ENCODE peak calls at places on chromosomes 16 and 17, in ten cellular contexts. R is nephron progenitor cell, W is astrocyte, G is heart right ventricle, K is endothelial cell, F is AG04449, S is neural crest cell, B is sigmoid colon, P is neural progenitor cell, N is RWPE2. I is an unnamed sample.

GRCh38 chr17:78268960-78269892 is 37.8 kb downstream of the TMEM235 start:
- DNase-seq in R (peak; percentile 54), W (peak; percentile 71), G (no peak), K (no peak), F (no peak), S (no peak), B (no peak), P (peak; percentile 43), N (peak; percentile 66), I (no peak)

GRCh38 chr17:65430209-65430833 is 131.1 kb downstream of the AXIN2 start:
- DNase-seq in R (no peak), W (no peak), G (peak; percentile 4), K (no peak), F (no peak), S (no peak), B (no peak), P (no peak), N (no peak), I (no peak)

GRCh38 chr17:32495347-32496253 is 8.8 kb downstream of the CDK5R1 start:
- DNase-seq in R (peak; percentile 38), W (peak; percentile 45), G (peak; percentile 47), K (no peak), F (no peak), S (no peak), B (peak; percentile 64), P (peak; percentile 15), N (no peak), I (no peak)

GRCh38 chr17:13256545-13256944 is 238.7 kb upstream of the ELAC2 start:
- DNase-seq in R (no peak), W (no peak), G (no peak), K (no peak), F (no peak), S (no peak), B (no peak), P (no peak), N (no peak), I (no peak)

GRCh38 chr17:7557147-7557764 is 1.3 kb upstream of the TNFSF13 start:
- DNase-seq in R (no peak), W (no peak), G (no peak), K (no peak), F (no peak), S (no peak), B (no peak), P (no peak), N (no peak), I (no peak)

GRCh38 chr17:77728022-77728671 is 230.4 kb upstream of the TNRC6C start:
- DNase-seq in R (no peak), W (no peak), G (peak; percentile 73), K (no peak), F (no peak), S (no peak), B (no peak), P (no peak), N (peak; percentile 34), I (no peak)

GRCh38 chr16:27098366-27099050 is 31.8 kb downstream of the C16orf82 start:
- DNase-seq in R (no peak), W (no peak), G (no peak), K (no peak), F (no peak), S (no peak), B (no peak), P (no peak), N (no peak), I (no peak)

GRCh38 chr17:2854662-2855061 is 58.4 kb downstream of the RAP1GAP2 start:
- DNase-seq in R (no peak), W (no peak), G (peak; percentile 49), K (peak; percentile 13), F (no peak), S (no peak), B (no peak), P (no peak), N (no peak), I (no peak)

GRCh38 chr17:68260051-68260762 is 12.4 kb downstream of the AMZ2 start:
- DNase-seq in R (no peak), W (peak; percentile 14), G (no peak), K (no peak), F (no peak), S (no peak), B (no peak), P (no peak), N (no peak), I (no peak)

GRCh38 chr17:61897548-61898180 is 30.1 kb downstream of the INTS2 start:
- DNase-seq in R (no peak), W (no peak), G (no peak), K (no peak), F (no peak), S (no peak), B (no peak), P (peak; percentile 34), N (no peak), I (no peak)

GRCh38 chr16:84593825-84594724 is 23.8 kb downstream of the COTL1 start:
- DNase-seq in R (no peak), W (no peak), G (no peak), K (no peak), F (no peak), S (no peak), B (no peak), P (no peak), N (no peak), I (no peak)

GRCh38 chr17:75267403-75268232 is 3.4 kb downstream of the MIF4GD start:
- DNase-seq in R (peak; percentile 32), W (no peak), G (no peak), K (peak; percentile 35), F (no peak), S (no peak), B (no peak), P (peak; percentile 57), N (no peak), I (no peak)

GRCh38 chr17:49515196-49515770 is 20.2 kb downstream of the NGFR start:
- DNase-seq in R (peak; percentile 68), W (peak; percentile 93), G (peak; percentile 89), K (no peak), F (peak; percentile 41), S (peak; percentile 51), B (peak; percentile 98), P (peak; percentile 83), N (no peak), I (no peak)
- TF ChIP-seq CTCF in R (no peak), W (no peak), G (peak; percentile 28), K (no peak), F (peak; percentile 23), S (no peak), B (peak; percentile 37), P (peak; percentile 16), N (no peak), I (no peak)

GRCh38 chr17:41190328-41190727 is 641 bp downstream of the KRTAP9-1 start:
- DNase-seq in R (no peak), W (no peak), G (no peak), K (no peak), F (no peak), S (no peak), B (no peak), P (no peak), N (no peak), I (no peak)

GRCh38 chr17:41186872-41187271 is 2.2 kb upstream of the KRTAP4-1 start:
- DNase-seq in R (no peak), W (no peak), G (no peak), K (no peak), F (no peak), S (no peak), B (no peak), P (no peak), N (no peak), I (no peak)

GRCh38 chr17:41178843-41179616 is 1.0 kb upstream of the KRTAP4-2 start:
- DNase-seq in R (no peak), W (no peak), G (no peak), K (no peak), F (no peak), S (no peak), B (no peak), P (no peak), N (no peak), I (no peak)

GRCh38 chr17:41185001-41185400 is 290 bp upstream of the KRTAP4-1 start:
- DNase-seq in R (no peak), W (no peak), G (no peak), K (no peak), F (no peak), S (no peak), B (no peak), P (no peak), N (no peak), I (no peak)

DNA sequence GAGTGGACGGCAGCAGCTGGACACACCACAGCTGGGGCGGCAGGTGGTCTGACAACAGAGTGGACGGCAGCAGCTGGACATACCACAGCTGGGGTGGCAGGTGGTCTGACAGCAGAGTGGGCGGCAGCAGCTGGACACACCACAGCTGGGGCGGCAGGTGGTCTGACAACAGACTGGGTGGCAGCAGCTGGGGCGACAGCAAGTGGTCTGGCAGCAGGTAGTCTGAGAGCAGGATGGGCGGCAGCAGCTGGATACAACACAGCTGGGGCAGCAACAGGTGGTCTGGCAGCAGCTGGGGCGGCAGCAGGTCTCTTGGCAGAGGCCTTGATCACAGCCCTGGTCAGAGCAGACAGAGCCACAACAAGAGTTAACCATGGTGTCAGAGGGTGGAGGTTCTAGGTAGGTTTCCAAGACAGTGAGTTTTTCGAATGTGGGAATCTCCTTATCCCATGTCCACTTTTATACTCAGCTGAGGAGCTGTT is at the start of gene KRTAP4-1:
- DNase-seq in R (no peak), W (no peak), G (no peak), K (no peak), F (no peak), S (no peak), B (no peak), P (no peak), N (no peak), I (no peak)
- TF ChIP-seq CTCF in R (no peak), W (no peak), G (no peak), K (no peak), F (no peak), S (no peak), B (no peak), P (no peak), N (no peak), I (no peak)

DNA sequence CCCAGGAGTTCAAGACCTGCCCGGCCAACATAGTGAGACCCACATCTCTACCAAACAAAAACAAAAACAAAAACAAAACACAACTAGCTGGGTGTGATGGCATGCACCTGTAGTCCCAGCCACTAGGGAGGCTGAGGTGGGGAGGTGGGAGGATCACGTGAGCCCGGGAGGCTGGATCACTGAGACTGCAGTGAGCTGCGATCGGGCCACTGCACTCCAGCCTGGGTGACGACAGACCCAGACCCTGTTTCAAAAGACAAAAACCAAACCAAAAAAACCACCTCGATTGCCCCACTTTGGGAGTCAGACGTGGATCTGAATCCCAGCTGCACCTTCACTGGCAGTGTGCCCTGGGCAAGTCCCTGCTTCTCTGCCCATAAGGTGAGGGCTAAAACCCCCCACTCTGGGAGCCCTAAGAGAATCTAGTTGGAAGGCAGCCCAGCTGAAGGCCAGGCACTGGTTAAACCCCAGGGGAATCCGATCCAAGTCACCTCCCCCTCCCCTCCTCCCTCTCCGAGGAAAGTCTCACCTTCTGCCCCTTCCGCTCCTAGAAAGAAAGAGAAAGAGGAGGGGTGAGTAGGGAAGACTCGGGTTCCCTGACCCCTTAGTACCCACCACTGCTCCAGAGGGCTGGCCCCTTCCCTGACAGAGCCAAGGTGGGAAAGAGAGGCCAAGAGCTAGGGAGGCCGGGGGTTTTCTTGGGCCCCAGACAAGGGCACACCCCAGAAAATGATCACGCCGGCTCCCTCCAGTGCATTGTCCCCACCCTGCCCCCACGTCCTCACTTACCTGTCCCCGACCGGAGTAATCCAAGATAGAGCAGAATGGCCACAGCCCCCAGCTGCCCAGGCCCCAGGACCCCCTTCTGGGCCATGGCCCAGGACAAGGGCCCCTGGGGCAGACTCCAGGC is 647 bp downstream of the PRSS8 start:
- DNase-seq in R (peak; percentile 28), W (no peak), G (no peak), K (no peak), F (no peak), S (no peak), B (no peak), P (peak; percentile 80), N (no peak), I (no peak)
- TF ChIP-seq CTCF in R (no peak), W (no peak), G (no peak), K (no peak), F (no peak), S (no peak), B (no peak), P (peak; percentile 5), N (no peak), I (no peak)

GRCh38 chr16:831571-832443 is 31.3 kb upstream of the GNG13 start:
- DNase-seq in R (no peak), W (no peak), G (no peak), K (no peak), F (no peak), S (no peak), B (no peak), P (no peak), N (no peak), I (no peak)
- TF ChIP-seq CTCF in R (no peak), W (no peak), G (no peak), K (no peak), F (no peak), S (no peak), B (no peak), P (no peak), N (no peak), I (no peak)